ENCODE peak calls at places on chromosomes 3 and 15, in six cellular contexts. U is IMR-90, T is cardiac muscle cell, V is esophagus squamous epithelium, G is bronchial epithelial cell, J is fibroblast of mammary gland. X is an unnamed sample.

GRCh38 chr3:127717357-127718243 is 44.8 kb downstream of the ABTB1 start:
- DNase-seq in U (no peak), T (no peak), V (no peak), G (no peak), J (peak; percentile 31), X (no peak)

GRCh38 chr3:56125358-56126005 is 342.8 kb downstream of the ERC2 start:
- DNase-seq in U (peak; percentile 80), T (peak; percentile 22), V (no peak), G (peak; percentile 63), J (peak; percentile 77), X (peak; percentile 85)

GRCh38 chr3:13031621-13032020 is 41.6 kb downstream of the IQSEC1 start:
- DNase-seq in U (no peak), T (no peak), V (no peak), G (no peak), J (no peak), X (no peak)

GRCh38 chr15:82128401-82129143 is 82.8 kb upstream of the MEX3B start:
- DNase-seq in U (peak; percentile 56), T (no peak), V (no peak), G (no peak), J (no peak), X (peak; percentile 29)

GRCh38 chr3:64684715-64685261 is 3.0 kb downstream of the ADAMTS9 start:
- DNase-seq in U (peak; percentile 46), T (peak; percentile 52), V (no peak), G (no peak), J (peak; percentile 53), X (peak; percentile 81)

GRCh38 chr3:41888368-41889076 is 73.4 kb downstream of the ULK4 start:
- DNase-seq in U (no peak), T (peak; percentile 15), V (no peak), G (no peak), J (no peak), X (no peak)

GRCh38 chr3:164940737-164941136 is 137.6 kb downstream of the SI start:
- DNase-seq in U (no peak), T (no peak), V (no peak), G (peak; percentile 86), J (no peak), X (no peak)

GRCh38 chr15:87681054-87681453 is 575.5 kb downstream of the NTRK3 start:
- DNase-seq in U (no peak), T (no peak), V (no peak), G (no peak), J (no peak), X (no peak)

GRCh38 chr15:69236505-69236904 is 62.2 kb upstream of the PAQR5 start:
- DNase-seq in U (no peak), T (no peak), V (no peak), G (peak; percentile 86), J (no peak), X (no peak)

GRCh38 chr3:46497556-46498265 is at the start of gene RTP3:
- DNase-seq in U (no peak), T (no peak), V (no peak), G (no peak), J (no peak), X (no peak)

GRCh38 chr3:170641510-170642236 is 55.8 kb upstream of the SLC7A14 start:
- DNase-seq in U (peak; percentile 46), T (no peak), V (no peak), G (no peak), J (peak; percentile 27), X (no peak)

GRCh38 chr15:31163769-31164572 is 62.4 kb upstream of the TRPM1 start:
- DNase-seq in U (no peak), T (no peak), V (no peak), G (peak; percentile 94), J (no peak), X (no peak)

GRCh38 chr15:69703495-69704187 is 251.0 kb downstream of the RPLP1 start:
- DNase-seq in U (no peak), T (no peak), V (no peak), G (no peak), J (no peak), X (peak; percentile 5)

GRCh38 chr15:29939404-29939803 is 117.1 kb upstream of the TJP1 start:
- DNase-seq in U (peak; percentile 47), T (no peak), V (no peak), G (peak; percentile 76), J (peak; percentile 60), X (peak; percentile 26)

GRCh38 chr3:127455541-127456450 is 134.7 kb downstream of the TPRA1 start:
- DNase-seq in U (peak; percentile 29), T (peak; percentile 86), V (no peak), G (peak; percentile 34), J (peak; percentile 38), X (peak; percentile 51)

GRCh38 chr3:184380210-184380626 is 364 bp downstream of the CHRD start:
- DNase-seq in U (no peak), T (peak; percentile 83), V (no peak), G (no peak), J (peak; percentile 30), X (peak; percentile 45)

GRCh38 chr3:143119009-143119914 is at the start of gene CHST2:
- DNase-seq in U (peak; percentile 71), T (peak; percentile 91), V (peak; percentile 14), G (peak; percentile 41), J (peak; percentile 72), X (peak; percentile 80)

GRCh38 chr3:151918253-151919029 is 45.0 kb downstream of the SUCNR1 start:
- DNase-seq in U (peak; percentile 75), T (peak; percentile 50), V (no peak), G (peak; percentile 73), J (peak; percentile 73), X (peak; percentile 82)

GRCh38 chr3:177136715-177137114 is 60.6 kb downstream of the TBL1XR1 start:
- DNase-seq in U (no peak), T (no peak), V (no peak), G (no peak), J (no peak), X (no peak)

GRCh38 chr15:71116366-71116765 is 1.1 kb downstream of the THSD4 start:
- DNase-seq in U (peak; percentile 38), T (no peak), V (no peak), G (no peak), J (no peak), X (no peak)

GRCh38 chr15:71114066-71114680 is 1.1 kb upstream of the THSD4 start:
- DNase-seq in U (no peak), T (no peak), V (no peak), G (no peak), J (no peak), X (no peak)

GRCh38 chr15:71115567-71116351 is 488 bp downstream of the THSD4 start:
- DNase-seq in U (peak; percentile 58), T (peak; percentile 50), V (no peak), G (peak; percentile 50), J (peak; percentile 50), X (peak; percentile 58)

GRCh38 chr15:71116942-71117341 is 1.7 kb downstream of the THSD4 start:
- DNase-seq in U (no peak), T (no peak), V (no peak), G (no peak), J (no peak), X (no peak)

DNA sequence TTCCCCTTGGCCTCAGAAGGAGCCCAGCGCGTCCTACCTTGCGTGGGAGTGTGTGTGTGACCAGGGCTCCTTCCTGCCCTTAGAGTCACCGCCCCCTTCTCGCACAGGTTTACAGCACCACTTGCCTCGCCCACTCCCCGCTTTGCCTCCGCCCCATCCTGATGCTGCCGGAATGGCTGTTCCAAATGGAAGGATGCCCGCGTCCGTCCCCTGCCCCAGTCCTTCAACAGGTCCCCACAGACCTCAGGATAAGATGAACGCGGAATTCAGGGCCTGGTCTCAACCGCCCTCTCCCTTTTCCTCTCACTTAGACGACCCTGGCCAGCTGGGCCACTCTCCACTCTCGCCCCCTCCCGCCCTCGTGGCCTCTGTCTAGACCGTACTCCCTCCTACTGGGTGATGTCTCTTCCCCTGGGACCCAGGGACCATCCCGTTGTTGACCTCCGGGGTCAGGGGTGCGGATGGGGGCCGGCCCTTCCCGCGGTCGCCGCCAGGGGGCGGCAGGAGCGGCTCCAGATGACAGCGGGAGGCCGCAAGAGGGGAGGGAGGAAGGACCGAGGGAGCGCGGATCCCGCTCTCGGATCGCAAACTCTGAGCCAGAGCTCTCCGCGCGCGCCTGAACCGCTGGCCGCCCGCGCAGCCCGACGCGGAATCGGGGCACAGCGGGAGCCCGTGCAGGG is at the start of gene THSD4:
- DNase-seq in U (peak; percentile 72), T (peak; percentile 87), V (no peak), G (no peak), J (peak; percentile 71), X (peak; percentile 71)
- TF ChIP-seq CTCF in U (peak; percentile 85), T (peak; percentile 95), V (peak; percentile 49), G (peak; percentile 96), J (peak; percentile 76), X (peak; percentile 98)

DNA sequence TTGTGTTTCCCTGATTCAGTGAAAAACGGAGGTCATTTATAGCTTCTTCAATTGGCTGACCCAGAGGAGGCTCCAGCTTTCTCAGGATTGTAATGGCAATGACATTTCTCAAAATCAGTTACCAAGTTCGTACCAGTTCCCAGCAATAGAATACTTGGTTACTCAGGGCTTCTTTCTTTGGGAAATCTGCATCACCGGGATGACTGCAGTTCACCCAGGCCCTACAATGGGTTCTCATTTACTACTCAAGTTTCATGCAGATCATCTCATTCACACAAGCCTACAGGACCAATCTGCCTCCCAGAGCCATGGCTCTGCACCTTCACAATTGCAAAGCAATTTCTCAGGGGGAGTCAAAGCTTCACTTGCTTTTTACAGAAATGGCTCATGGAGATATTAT is 109.6 kb downstream of the FHIT start:
- DNase-seq in U (no peak), T (no peak), V (no peak), G (no peak), J (no peak), X (no peak)
- H3K4me3 ChIP-seq in U (no peak overlapping the region), T (no peak overlapping the region), V (no peak overlapping the region), G (no peak overlapping the region), J (no peak overlapping the region), X (no peak overlapping the region)

GRCh38 chr15:62087671-62088360 is 21.0 kb downstream of the C2CD4A start:
- DNase-seq in U (no peak), T (no peak), V (no peak), G (peak; percentile 59), J (peak; percentile 67), X (peak; percentile 53)

GRCh38 chr15:62088361-62088693 is 21.6 kb downstream of the C2CD4A start:
- DNase-seq in U (no peak), T (no peak), V (no peak), G (no peak), J (no peak), X (no peak)

GRCh38 chr15:62085740-62086139 is 19.0 kb downstream of the C2CD4A start:
- DNase-seq in U (no peak), T (no peak), V (no peak), G (no peak), J (peak; percentile 17), X (peak; percentile 11)

GRCh38 chr15:62090988-62091387 is 24.2 kb downstream of the C2CD4A start:
- DNase-seq in U (no peak), T (no peak), V (no peak), G (no peak), J (no peak), X (no peak)

GRCh38 chr15:62089616-62090015 is 22.8 kb downstream of the C2CD4A start:
- DNase-seq in U (no peak), T (no peak), V (no peak), G (peak; percentile 76), J (no peak), X (no peak)
- TF ChIP-seq CTCF in U (no peak), T (no peak), V (no peak), G (peak; percentile 6), J (no peak), X (no peak)

DNA sequence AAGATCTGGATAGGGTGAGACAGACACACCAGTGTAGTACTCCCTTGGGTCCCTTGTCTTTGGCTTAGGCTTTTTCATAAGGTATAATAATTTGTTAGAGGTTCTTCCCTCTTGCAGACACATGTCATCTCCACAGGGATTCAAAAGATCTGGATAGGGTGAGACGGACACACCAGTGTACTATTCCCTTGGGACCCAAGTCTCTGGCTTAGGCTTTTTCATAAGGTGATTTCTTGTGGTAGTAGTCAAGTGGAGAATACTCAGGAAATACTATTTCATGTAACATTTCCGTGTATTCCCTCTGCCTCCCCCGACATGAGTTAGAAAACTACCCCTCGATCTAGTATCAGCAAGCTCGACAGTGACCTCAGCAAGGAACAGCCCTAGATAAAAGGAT is 954 bp upstream of the MAPKBP1 start:
- DNase-seq in U (no peak), T (no peak), V (no peak), G (no peak), J (no peak), X (no peak)
- H3K4me3 ChIP-seq in U (peak overlapping the region; percentile 80), T (peak overlapping the region; percentile 59), V (peak overlapping the region; percentile 82), G (no peak overlapping the region), J (peak overlapping the region; percentile 85), X (peak overlapping the region; percentile 82)

X was measured in fibroblast of villous mesenchyme.